ENCODE peak calls at places on chromosome 15, in eight cellular contexts. L is epithelial cell of proximal tubule, D is GM13977, O is breast epithelium, A is ascending aorta, G is nephron progenitor cell, I is natural killer cell, M is fibroblast of mammary gland. T is an unnamed sample.
A peak's percentile ranks its signal among the peaks of the same experiment; 100 is the strongest.

GRCh38 chr15:62846805-62847481 is 195.6 kb upstream of the TPM1 start:
- DNase-seq in I (no peak), D (no peak), L (no peak), G (no peak), M (no peak), O (no peak), A (no peak), T (no peak)

GRCh38 chr15:78056714-78057269 is 20.7 kb downstream of the TBC1D2B start:
- DNase-seq in M (peak; percentile 61), G (no peak), D (no peak), O (no peak), I (no peak), L (no peak), A (no peak), T (no peak)

GRCh38 chr15:80780416-80781221 is 1.4 kb downstream of the CEMIP start:
- DNase-seq in O (no peak), G (peak; percentile 95), I (no peak), L (no peak), A (no peak), M (peak; percentile 51), D (peak; percentile 40), T (no peak)

GRCh38 chr15:69668963-69669362 is 216.3 kb downstream of the RPLP1 start:
- DNase-seq in G (no peak), D (peak; percentile 42), M (no peak), I (peak; percentile 60), L (no peak), O (no peak), A (no peak), T (no peak)

GRCh38 chr15:31308185-31308639 is 18.4 kb upstream of the KLF13 start:
- DNase-seq in D (peak; percentile 80), G (no peak), M (no peak), L (no peak), O (no peak), A (no peak), I (no peak), T (no peak)

GRCh38 chr15:64961013-64961412 is 28.7 kb downstream of the SPG21 start:
- DNase-seq in L (no peak), G (no peak), O (no peak), I (no peak), D (no peak), M (no peak), A (no peak), T (no peak)

GRCh38 chr15:52080993-52081392 is 31.6 kb downstream of the BCL2L10 start:
- DNase-seq in L (no peak), A (no peak), D (no peak), M (no peak), G (no peak), O (no peak), I (no peak), T (no peak)

GRCh38 chr15:63600001-63600645 is 2.9 kb downstream of the FBXL22 start:
- DNase-seq in O (no peak), I (no peak), D (no peak), A (no peak), L (no peak), G (no peak), M (no peak), T (no peak)

GRCh38 chr15:78709263-78709882 is 68.4 kb upstream of the CHRNB4 start:
- DNase-seq in D (peak; percentile 59), G (peak; percentile 89), I (peak; percentile 54), M (peak; percentile 26), L (no peak), O (peak; percentile 70), A (no peak), T (peak; percentile 2)

GRCh38 chr15:56678562-56678961 is 54.7 kb downstream of the ZNF280D start:
- DNase-seq in L (no peak), I (no peak), M (no peak), D (no peak), A (no peak), O (no peak), G (no peak), T (no peak)

GRCh38 chr15:36501063-36501678 is 78.3 kb upstream of the CDIN1 start:
- DNase-seq in G (peak; percentile 21), A (no peak), O (no peak), D (peak; percentile 42), L (peak; percentile 22), I (no peak), M (peak; percentile 84), T (peak; percentile 44)

GRCh38 chr15:55856506-55856905 is 113.6 kb upstream of the PRTG start:
- DNase-seq in G (no peak), L (no peak), A (no peak), D (no peak), M (peak; percentile 39), O (no peak), I (no peak), T (no peak)

GRCh38 chr15:71136159-71137137 is 21.2 kb downstream of the THSD4 start:
- DNase-seq in D (no peak), O (no peak), A (no peak), M (peak; percentile 84), L (no peak), I (no peak), G (no peak), T (no peak)

GRCh38 chr15:80977627-80978036 is 12.0 kb downstream of the MESD start:
- DNase-seq in I (no peak), D (no peak), G (peak; percentile 70), M (peak; percentile 65), L (no peak), O (no peak), A (no peak), T (no peak)

GRCh38 chr15:62021991-62022600 is 38.2 kb downstream of the VPS13C start:
- DNase-seq in A (no peak), M (peak; percentile 8), O (no peak), L (no peak), G (no peak), D (no peak), I (no peak), T (no peak)

GRCh38 chr15:76648732-76649444 is 256.3 kb downstream of the SCAPER start:
- DNase-seq in D (no peak), M (no peak), A (no peak), L (no peak), G (no peak), I (no peak), O (no peak), T (no peak)

GRCh38 chr15:99507016-99507731 is 58.6 kb upstream of the MEF2A start:
- DNase-seq in I (no peak), M (peak; percentile 42), A (no peak), G (no peak), D (peak; percentile 3), L (no peak), O (peak; percentile 42), T (no peak)

GRCh38 chr15:89998141-89998661 is 2.9 kb upstream of the ZNF710 start:
- DNase-seq in D (no peak), L (peak; percentile 20), G (no peak), M (peak; percentile 93), O (no peak), A (no peak), I (no peak), T (no peak)

GRCh38 chr15:60721706-60722105 is 242.8 kb upstream of the ICE2 start:
- DNase-seq in L (peak; percentile 31), I (no peak), M (peak; percentile 49), A (no peak), G (no peak), D (no peak), O (no peak), T (peak; percentile 12)

GRCh38 chr15:90000175-90000923 is 775 bp upstream of the ZNF710 start:
- DNase-seq in I (no peak), A (no peak), L (no peak), G (peak; percentile 49), D (peak; percentile 65), O (no peak), M (peak; percentile 26), T (no peak)

GRCh38 chr15:83585770-83586169 is 68.2 kb upstream of the ADAMTSL3 start:
- DNase-seq in A (no peak), D (no peak), O (no peak), G (no peak), M (no peak), I (no peak), L (peak; percentile 27), T (no peak)
- TF ChIP-seq CTCF in A (no peak), D (no peak), O (no peak), G (no peak), M (no peak), I (no peak), L (no peak), T (no peak)

GRCh38 chr15:58115692-58116091 is 22.5 kb upstream of the AQP9 start:
- DNase-seq in L (no peak), O (no peak), A (no peak), M (peak; percentile 48), I (no peak), D (no peak), G (no peak), T (no peak)
- TF ChIP-seq CTCF in L (peak; percentile 72), O (no peak), A (no peak), M (peak; percentile 53), I (no peak), D (no peak), G (no peak), T (peak; percentile 44)

GRCh38 chr15:34114215-34114614 is 12.3 kb downstream of the PGBD4 start:
- DNase-seq in M (no peak), I (no peak), O (no peak), D (no peak), A (no peak), L (no peak), G (no peak), T (no peak)

GRCh38 chr15:34114739-34115138 is 12.9 kb downstream of the PGBD4 start:
- DNase-seq in M (no peak), A (no peak), L (no peak), O (no peak), D (no peak), I (no peak), G (no peak), T (no peak)

GRCh38 chr15:34116620-34117019 is 14.7 kb downstream of the PGBD4 start:
- DNase-seq in L (no peak), M (no peak), O (no peak), A (no peak), G (no peak), D (no peak), I (no peak), T (no peak)

GRCh38 chr15:34122771-34123183 is 20.9 kb downstream of the PGBD4 start:
- DNase-seq in I (no peak), G (no peak), A (no peak), L (no peak), D (no peak), M (peak; percentile 94), O (no peak), T (no peak)

GRCh38 chr15:34119291-34119690 is 17.4 kb downstream of the PGBD4 start:
- DNase-seq in D (no peak), G (no peak), O (no peak), M (peak; percentile 45), L (no peak), A (no peak), I (no peak), T (no peak)
- TF ChIP-seq CTCF in D (no peak), G (no peak), O (no peak), M (no peak), L (no peak), A (no peak), I (no peak), T (no peak)

DNA sequence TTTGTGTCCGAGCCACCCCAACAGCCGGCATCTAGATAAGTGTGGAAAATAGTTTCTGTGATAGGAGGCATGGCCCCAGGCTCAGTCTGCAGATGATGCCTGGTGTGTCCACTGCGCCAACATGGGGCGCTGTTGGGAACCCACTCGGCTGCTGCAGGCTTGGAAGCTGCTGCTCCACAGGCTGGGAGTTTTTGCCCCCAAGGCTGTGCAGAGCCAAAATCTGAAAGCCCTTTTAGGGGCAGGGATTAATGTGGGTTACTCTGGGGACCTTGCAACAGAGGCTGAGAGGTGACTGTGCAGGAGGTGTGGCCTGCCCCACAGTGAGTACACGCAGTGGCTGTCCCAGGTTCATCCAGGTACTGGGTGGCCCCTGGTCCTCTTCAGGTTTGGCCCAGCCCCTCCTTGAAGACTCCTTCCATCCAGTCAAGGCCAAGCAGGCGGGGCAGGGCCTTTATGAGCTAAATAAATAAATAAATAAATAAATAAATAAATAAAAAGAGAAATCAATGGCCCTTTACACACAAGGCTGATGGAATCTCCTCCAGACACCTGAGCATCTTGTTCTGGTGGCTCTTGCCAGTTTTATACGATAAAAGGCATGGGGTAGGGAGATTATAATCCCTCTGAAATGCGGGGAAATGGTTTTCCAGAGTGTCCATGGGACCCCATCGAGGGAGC is 73.8 kb downstream of the AAGAB start:
- DNase-seq in A (no peak), M (no peak), I (no peak), D (no peak), L (no peak), O (no peak), G (no peak), T (no peak)
- TF ChIP-seq CTCF in A (no peak), M (no peak), I (no peak), D (no peak), L (peak; percentile 20), O (no peak), G (no peak), T (no peak)